ENCODE peak calls at places on chromosomes 12 and 14, in five cellular contexts. K, I, M, S and N are unnamed samples.

GRCh38 chr12:121060149-121061001 is 21.3 kb upstream of the OASL start:
- DNase-seq in I (peak), M (peak), K (no peak), S (no peak), N (peak)

GRCh38 chr14:104443391-104444158 is 136.0 kb upstream of the C14orf180 start:
- DNase-seq in M (no peak), K (no peak), S (no peak), I (no peak), N (no peak)

GRCh38 chr14:73262427-73263183 is 25.3 kb downstream of the PAPLN start:
- DNase-seq in M (no peak), I (no peak), K (no peak), S (no peak), N (no peak)

GRCh38 chr14:21023817-21024667 is 819 bp downstream of the NDRG2 start:
- DNase-seq in S (no peak), I (no peak), K (no peak), M (no peak), N (peak)

GRCh38 chr14:93959239-93960107 is 16.9 kb downstream of the ASB2 start:
- DNase-seq in I (no peak), K (peak), M (peak), S (no peak), N (peak)

GRCh38 chr14:76015668-76016067 is 30.1 kb downstream of the IFT43 start:
- DNase-seq in K (no peak), S (no peak), I (no peak), M (no peak), N (no peak)

GRCh38 chr12:55699471-55700055 is 8.1 kb downstream of the ITGA7 start:
- DNase-seq in I (no peak), K (peak), S (no peak), M (no peak), N (no peak)

GRCh38 chr14:39097159-39097558 is 5.9 kb downstream of the SEC23A start:
- DNase-seq in I (no peak), S (no peak), M (no peak), K (no peak), N (no peak)

GRCh38 chr12:116416161-116416560 is 138.7 kb upstream of the MED13L start:
- DNase-seq in I (no peak), K (no peak), S (no peak), M (no peak), N (no peak)

GRCh38 chr12:79360936-79361335 is 329.8 kb downstream of the PAWR start:
- DNase-seq in M (no peak), K (no peak), S (no peak), I (no peak), N (no peak)

GRCh38 chr12:122117979-122118378 is 39.4 kb downstream of the MLXIP start:
- DNase-seq in K (no peak), S (no peak), M (no peak), I (no peak), N (no peak)
- TF ChIP-seq POLR2AphosphoS5 in K (no peak), S (no peak), M (no peak), I (no peak), N (no peak)

DNA sequence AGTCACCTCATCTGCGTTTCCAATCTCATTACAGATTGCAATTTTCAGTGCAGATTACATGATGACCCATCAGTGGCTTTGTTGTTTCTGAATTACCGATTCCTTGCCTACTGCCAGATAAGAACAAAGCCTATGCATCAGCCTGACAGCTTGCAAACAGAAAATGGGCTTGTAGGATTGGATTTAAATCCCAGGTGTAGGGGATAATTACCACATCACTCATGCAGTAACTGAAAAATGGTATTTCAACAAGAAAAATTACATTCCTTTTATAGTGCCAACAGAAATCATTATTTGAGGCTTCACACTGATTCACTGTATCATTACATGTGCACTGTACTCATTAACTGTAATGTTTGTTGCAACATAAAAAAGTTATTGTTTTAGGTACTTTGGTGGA is 689.1 kb downstream of the NOVA1 start:
- DNase-seq in S (no peak), K (no peak), I (no peak), M (no peak), N (no peak)
- TF ChIP-seq POLR2AphosphoS5 in S (no peak), K (no peak), I (no peak), M (no peak), N (no peak)

DNA sequence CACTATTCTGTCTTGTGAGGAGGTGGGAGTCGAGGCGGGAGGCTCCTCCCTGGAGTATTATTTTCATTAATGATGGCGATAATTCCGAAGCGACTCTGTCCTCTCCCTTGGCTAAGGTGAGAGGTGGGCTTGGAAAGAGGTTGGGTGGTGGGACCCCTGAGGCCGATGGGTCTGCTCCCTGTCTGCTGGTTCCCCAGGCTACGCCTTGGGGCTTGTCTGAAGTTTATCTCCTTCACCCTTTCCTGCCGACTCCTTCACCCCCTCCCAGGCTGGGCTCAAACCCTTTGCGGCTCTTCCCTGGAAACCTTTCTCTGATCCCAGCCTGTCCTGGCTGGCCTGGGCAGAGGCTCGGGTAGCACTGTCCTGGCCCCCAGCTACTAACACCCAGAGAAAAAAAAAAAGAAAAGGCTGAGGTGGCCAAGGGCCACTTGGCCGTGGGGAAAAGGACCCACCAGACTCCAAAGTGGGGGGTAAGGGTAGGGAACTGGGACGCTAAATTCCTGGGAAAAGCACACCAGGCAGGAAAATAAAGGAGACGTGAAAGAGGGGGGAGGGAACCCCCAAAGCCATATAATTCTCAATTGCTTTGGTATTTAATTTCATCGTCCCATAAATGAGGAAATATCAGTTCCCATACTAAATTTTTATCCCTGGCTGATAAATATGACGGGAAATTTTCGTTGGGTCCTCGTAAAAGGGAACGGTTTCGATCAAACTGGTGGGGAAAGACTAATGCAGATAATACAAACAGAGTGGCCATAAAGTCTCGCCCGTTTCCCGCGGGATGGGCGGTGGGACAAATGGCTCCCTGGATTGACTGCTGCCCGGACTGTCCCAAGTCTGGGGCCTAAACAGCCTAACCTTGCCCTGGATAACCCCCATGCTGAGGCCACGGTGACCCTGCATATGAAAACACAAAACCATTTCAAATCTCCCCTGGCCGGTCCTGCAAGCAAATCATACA is 2.0 kb upstream of the HOXC10 start:
- DNase-seq in S (no peak), M (no peak), I (no peak), K (no peak), N (no peak)
- TF ChIP-seq POLR2AphosphoS5 in S (no peak), M (no peak), I (no peak), K (no peak), N (no peak)

GRCh38 chr12:124699878-124700277 is 132.5 kb upstream of the NCOR2 start:
- DNase-seq in I (no peak), K (no peak), S (no peak), M (no peak), N (peak)
- TF ChIP-seq POLR2AphosphoS5 in I (no peak), K (no peak), S (no peak), M (no peak), N (peak)

GRCh38 chr12:46260153-46260912 is 8.5 kb downstream of the SLC38A1 start:
- DNase-seq in M (no peak), K (no peak), S (no peak), I (no peak), N (no peak)
- TF ChIP-seq POLR2AphosphoS5 in M (no peak), K (no peak), S (peak), I (no peak), N (no peak)

GRCh38 chr12:54373619-54374554 is 9.6 kb upstream of the GPR84 start:
- DNase-seq in K (no peak), I (no peak), S (no peak), M (no peak), N (no peak)

GRCh38 chr12:54372113-54372806 is 8.0 kb upstream of the GPR84 start:
- DNase-seq in S (no peak), K (no peak), M (no peak), I (no peak), N (no peak)

GRCh38 chr12:54370218-54370730 is 6.0 kb upstream of the GPR84 start:
- DNase-seq in M (no peak), K (peak), I (no peak), S (peak), N (peak)

GRCh38 chr12:54369597-54370217 is 5.4 kb upstream of the GPR84 start:
- DNase-seq in I (no peak), M (no peak), S (no peak), K (no peak), N (no peak)

GRCh38 chr12:54371328-54372112 is 7.2 kb upstream of the GPR84 start:
- DNase-seq in I (no peak), M (no peak), S (no peak), K (no peak), N (no peak)
- TF ChIP-seq POLR2AphosphoS5 in I (no peak), M (no peak), S (no peak), K (no peak), N (no peak)

GRCh38 chr12:82760423-82760822 is 73.7 kb downstream of the TMTC2 start:
- DNase-seq in M (no peak), K (no peak), I (no peak), S (no peak), N (no peak)

GRCh38 chr12:82765971-82766705 is 79.4 kb downstream of the TMTC2 start:
- DNase-seq in I (no peak), S (no peak), K (no peak), M (no peak), N (no peak)
- TF ChIP-seq POLR2AphosphoS5 in I (no peak), S (no peak), K (no peak), M (no peak), N (no peak)

GRCh38 chr12:112347521-112347920 is 34.7 kb downstream of the HECTD4 start:
- DNase-seq in K (no peak), I (no peak), M (no peak), S (no peak), N (no peak)

GRCh38 chr12:112352921-112353320 is 29.3 kb downstream of the HECTD4 start:
- DNase-seq in K (no peak), S (no peak), I (no peak), M (no peak), N (no peak)

GRCh38 chr12:112353389-112353788 is 28.8 kb downstream of the HECTD4 start:
- DNase-seq in M (no peak), K (no peak), I (no peak), S (no peak), N (no peak)

GRCh38 chr12:112349440-112349839 is 32.8 kb downstream of the HECTD4 start:
- DNase-seq in S (no peak), M (no peak), K (no peak), I (no peak), N (no peak)

GRCh38 chr12:112350593-112351592 is 31.3 kb downstream of the HECTD4 start:
- DNase-seq in K (no peak), M (no peak), I (no peak), S (peak), N (no peak)
- TF ChIP-seq POLR2AphosphoS5 in K (no peak), M (no peak), I (no peak), S (peak), N (no peak)